ENCODE peak calls at places on chromosomes 13 and 19, in five cellular contexts. C is tibial artery, Y is epithelial cell of prostate, P is heart right ventricle, X is sigmoid colon. S is an unnamed sample.

GRCh38 chr13:60584976-60585375 is 188.0 kb downstream of the TDRD3 start:
- DNase-seq in C (peak), Y (no peak), P (peak), X (no peak), S (no peak)

GRCh38 chr19:13022859-13023636 is 27.8 kb downstream of the NFIX start:
- DNase-seq in C (peak), Y (peak), P (peak), X (peak), S (peak)

GRCh38 chr19:50422397-50423278 is 3.9 kb downstream of the SPIB start:
- DNase-seq in C (no peak), Y (no peak), P (no peak), X (no peak), S (no peak)

GRCh38 chr19:30733826-30734550 is 361.8 kb downstream of the ZNF536 start:
- DNase-seq in C (no peak), Y (no peak), P (no peak), X (no peak), S (no peak)

GRCh38 chr19:2798158-2798685 is 12.9 kb downstream of the THOP1 start:
- DNase-seq in C (no peak), Y (no peak), P (no peak), X (no peak), S (no peak)

GRCh38 chr13:52411629-52412028 is 5.7 kb upstream of the THSD1 start:
- DNase-seq in C (no peak), Y (peak), P (no peak), X (no peak), S (no peak)

GRCh38 chr13:89554801-89555200 is 1792.7 kb upstream of the MIR17HG start:
- DNase-seq in C (no peak), Y (no peak), P (no peak), X (no peak), S (no peak)

GRCh38 chr19:42199440-42200115 is 17.9 kb downstream of the DEDD2 start:
- DNase-seq in C (peak), Y (no peak), P (peak), X (peak), S (no peak)

GRCh38 chr13:24184265-24184841 is 23.8 kb downstream of the SPATA13 start:
- DNase-seq in C (no peak), Y (no peak), P (no peak), X (no peak), S (no peak)

GRCh38 chr13:110126391-110126961 is 180.5 kb downstream of the COL4A1 start:
- DNase-seq in C (peak), Y (peak), P (peak), X (peak), S (no peak)

GRCh38 chr13:48492123-48493075 is 40.5 kb downstream of the RCBTB2 start:
- DNase-seq in C (peak), Y (no peak), P (peak), X (peak), S (peak)

GRCh38 chr13:21079761-21080730 is 18.7 kb upstream of the LATS2 start:
- DNase-seq in C (peak), Y (peak), P (no peak), X (no peak), S (no peak)

GRCh38 chr19:33473644-33474305 is 47.8 kb downstream of the PEPD start:
- DNase-seq in C (no peak), Y (no peak), P (no peak), X (no peak), S (no peak)

GRCh38 chr13:99972190-99972731 is 694 bp upstream of the ZIC5 start:
- DNase-seq in C (no peak), Y (no peak), P (no peak), X (no peak), S (no peak)

GRCh38 chr13:39485314-39485700 is 117.7 kb downstream of the LHFPL6 start:
- DNase-seq in C (no peak), Y (no peak), P (no peak), X (no peak), S (no peak)

GRCh38 chr13:87123987-87124784 is 547.0 kb upstream of the SLITRK5 start:
- DNase-seq in C (no peak), Y (peak), P (peak), X (no peak), S (no peak)

GRCh38 chr13:98222081-98222554 is 45.0 kb upstream of the RNF113B start:
- DNase-seq in C (no peak), Y (no peak), P (no peak), X (no peak), S (no peak)

GRCh38 chr19:38395381-38396127 is 7.1 kb downstream of the SPRED3 start:
- DNase-seq in C (no peak), Y (no peak), P (no peak), X (no peak), S (no peak)

GRCh38 chr13:32001392-32001768 is 30.2 kb upstream of the FRY start:
- DNase-seq in C (no peak), Y (no peak), P (peak), X (no peak), S (no peak)

GRCh38 chr13:22128413-22129198 is 457.7 kb downstream of the FGF9 start:
- DNase-seq in C (no peak), Y (no peak), P (no peak), X (no peak), S (no peak)
- H3K27ac ChIP-seq in C (no peak), Y (no peak), P (no peak), X (no peak), S (no peak)

DNA sequence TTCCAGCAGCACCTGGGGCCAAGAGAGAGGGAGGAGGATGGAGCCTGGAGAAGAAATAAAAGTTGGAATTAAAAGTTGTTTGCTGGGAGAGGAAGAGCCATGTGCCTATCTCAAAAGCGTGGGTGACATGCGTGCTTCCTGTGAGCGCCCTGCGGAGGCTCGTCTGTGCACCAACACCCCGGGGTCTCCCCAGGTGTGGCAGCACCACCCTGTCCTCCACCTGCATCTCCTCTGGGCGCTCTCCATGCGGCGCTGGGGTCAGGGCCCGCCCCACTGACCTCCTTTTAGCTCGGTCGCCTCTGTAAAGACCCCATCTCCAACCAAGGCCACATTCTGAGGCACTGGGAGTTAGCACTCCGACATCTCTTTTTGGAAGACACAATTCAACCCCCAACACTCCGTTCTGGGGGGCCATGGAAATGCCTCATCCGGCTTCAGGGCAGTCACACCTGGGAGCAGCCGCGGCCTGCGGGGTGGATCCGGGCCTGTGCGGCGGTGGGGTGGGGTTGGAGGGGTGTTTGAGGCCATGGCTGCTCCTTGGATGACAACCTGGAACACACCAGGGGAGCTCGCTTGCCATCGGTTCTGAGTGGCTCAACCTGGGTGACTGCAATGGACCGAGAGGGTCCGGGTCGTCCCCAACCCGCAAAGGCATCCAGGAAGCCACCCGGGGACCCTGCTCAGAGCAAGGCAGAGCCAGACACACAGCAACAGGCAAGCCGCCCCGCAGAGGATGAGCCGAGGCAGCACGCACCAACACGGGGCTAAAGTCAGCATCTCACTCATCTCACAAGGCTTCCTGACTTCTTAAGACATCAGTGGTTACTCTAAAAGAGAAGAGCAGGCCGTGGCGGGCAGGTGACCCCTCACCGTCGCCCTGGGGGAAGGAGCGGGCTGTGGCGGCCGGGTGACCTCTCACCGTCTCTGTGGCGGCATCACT is 79.4 kb upstream of the MCF2L start:
- DNase-seq in C (no peak), Y (no peak), P (no peak), X (no peak), S (no peak)
- H3K27ac ChIP-seq in C (no peak), Y (no peak), P (no peak), X (no peak), S (no peak)

GRCh38 chr19:6577410-6578125 is 13.4 kb downstream of the CD70 start:
- DNase-seq in C (no peak), Y (peak), P (no peak), X (no peak), S (no peak)
- H3K27ac ChIP-seq in C (no peak), Y (peak), P (no peak), X (no peak), S (no peak)

DNA sequence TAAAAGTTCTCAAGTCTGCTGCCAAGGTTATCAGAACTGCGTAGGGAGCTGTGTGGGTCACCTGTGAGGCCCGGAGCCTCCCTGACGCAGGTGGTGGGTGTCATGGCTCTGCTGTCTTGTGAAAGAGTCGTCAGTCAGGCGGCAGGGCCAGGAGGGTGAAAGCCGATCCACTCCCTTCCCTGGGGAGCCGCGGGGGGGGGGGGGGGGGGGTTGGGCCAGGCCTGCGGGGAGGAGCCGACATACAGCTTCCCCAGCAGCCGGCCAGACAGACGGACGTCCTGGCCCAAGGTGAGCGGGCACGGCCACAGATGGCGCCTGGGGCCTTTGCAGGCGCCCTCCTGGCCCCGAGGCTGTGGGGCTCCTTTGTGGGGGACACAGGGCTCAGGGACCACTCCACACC is 12.4 kb downstream of the SBNO2 start:
- DNase-seq in C (no peak), Y (no peak), P (no peak), X (no peak), S (no peak)
- H3K27ac ChIP-seq in C (no peak), Y (no peak), P (no peak), X (no peak), S (peak)

DNA sequence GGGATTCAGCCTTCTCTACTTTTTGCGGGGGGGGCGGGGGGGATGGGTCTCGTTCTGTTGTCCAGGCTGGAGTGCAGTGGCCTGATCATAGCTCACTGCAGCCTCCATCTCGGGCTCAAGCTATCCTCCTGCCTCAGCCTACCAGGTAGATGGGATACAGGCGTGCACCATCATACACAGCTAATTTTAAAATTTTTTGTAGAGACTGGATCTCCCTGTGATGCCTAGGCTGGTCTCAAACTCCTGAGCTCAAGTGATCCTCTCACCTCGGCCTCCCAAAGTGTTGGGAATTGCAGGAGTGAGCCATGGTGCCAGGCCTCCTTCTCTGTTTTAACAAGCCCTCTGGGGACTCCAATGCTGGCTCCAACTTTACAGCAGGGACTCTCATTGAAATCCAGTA is 569 bp upstream of the ZNF792 start:
- DNase-seq in C (no peak), Y (no peak), P (no peak), X (no peak), S (no peak)
- H3K27ac ChIP-seq in C (peak), Y (no peak), P (no peak), X (no peak), S (no peak)

GRCh38 chr13:94303644-94304174 is 175.8 kb downstream of the DCT start:
- DNase-seq in C (no peak), Y (no peak), P (no peak), X (no peak), S (no peak)
- H3K27ac ChIP-seq in C (no peak), Y (no peak), P (no peak), X (no peak), S (no peak)

DNA sequence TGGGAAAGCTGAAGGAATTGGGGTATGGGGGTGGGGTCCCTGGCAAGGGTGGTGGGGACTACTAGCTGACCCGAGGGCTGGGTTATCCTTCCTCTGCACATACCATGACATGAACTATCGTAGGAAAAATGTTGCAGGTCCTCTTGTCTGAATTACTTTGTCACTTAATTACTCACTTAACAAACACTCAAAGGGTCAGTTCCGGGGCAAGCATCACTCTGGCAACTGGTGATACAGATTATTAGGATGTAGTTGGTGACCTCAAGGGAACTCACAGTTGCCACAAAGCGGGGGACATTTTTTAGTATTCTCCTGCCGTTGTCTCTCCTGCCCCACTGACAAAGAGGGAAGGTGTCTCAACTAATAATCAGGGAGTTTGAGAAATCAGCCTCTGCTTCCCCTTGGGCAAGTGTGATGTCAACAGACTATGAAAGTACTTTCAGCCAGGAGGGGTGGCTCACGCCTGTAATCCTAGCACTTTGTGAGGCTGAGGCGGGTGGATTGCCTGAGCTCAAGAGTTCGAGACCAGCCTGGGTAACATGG is 10.4 kb downstream of the DNAJB1 start:
- DNase-seq in C (no peak), Y (no peak), P (no peak), X (no peak), S (no peak)
- H3K27ac ChIP-seq in C (no peak), Y (peak), P (no peak), X (no peak), S (no peak)

DNA sequence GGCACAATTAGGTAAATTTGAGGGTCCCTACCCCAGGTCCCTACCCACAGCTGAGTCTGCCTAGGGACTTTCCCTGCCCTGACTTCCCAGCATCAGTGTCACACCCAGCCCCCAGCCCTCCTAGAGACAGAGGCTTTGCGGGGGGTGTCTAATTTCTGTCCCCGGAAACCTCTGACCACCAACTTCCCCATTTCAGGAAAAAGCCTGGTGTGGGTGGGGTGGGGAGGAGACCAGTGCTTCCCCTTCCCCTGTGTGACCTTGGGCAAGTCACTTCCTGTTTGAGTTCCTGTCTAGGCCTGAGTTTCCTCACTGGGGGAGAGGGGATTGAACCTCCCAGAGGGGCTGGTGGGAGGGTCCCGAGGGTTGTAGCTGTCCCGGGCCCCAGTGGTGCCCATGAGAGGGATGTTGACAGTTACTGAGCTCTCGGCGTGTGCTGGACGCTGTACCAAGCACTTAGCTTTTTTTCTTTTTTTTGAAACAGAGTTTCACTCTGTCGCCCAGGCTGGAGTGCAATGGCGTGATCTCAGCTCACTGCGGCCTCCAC is 7.9 kb downstream of the VASP start:
- DNase-seq in C (peak), Y (no peak), P (no peak), X (no peak), S (no peak)
- H3K27ac ChIP-seq in C (peak), Y (peak), P (peak), X (peak), S (peak)

DNA sequence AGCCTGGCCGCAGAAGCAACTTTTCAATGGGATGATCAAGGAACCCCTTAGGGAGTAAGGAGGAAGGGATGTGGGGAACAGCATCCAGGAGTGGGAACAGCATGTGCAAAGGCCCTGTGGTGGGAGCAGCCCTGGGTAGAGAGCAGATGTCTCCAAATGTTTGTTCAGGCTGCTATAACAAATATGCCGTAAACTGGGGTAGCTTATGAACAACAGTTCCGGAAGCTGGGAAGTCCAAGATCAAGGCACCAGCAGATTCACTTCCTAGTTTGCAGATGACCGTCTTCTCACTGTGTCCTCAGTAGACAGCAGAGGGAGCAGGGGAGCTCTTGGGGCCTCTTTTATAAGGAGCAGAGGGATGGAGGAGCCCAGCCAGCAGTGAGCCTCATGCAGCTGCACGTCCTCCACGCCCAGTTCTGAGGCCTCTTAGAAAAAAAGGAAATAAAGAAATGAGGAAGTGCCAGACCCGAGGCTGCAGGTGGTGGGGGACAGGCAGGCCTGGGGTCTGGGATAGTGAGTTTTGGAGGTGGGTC is 4.2 kb upstream of the LRRC25 start:
- DNase-seq in C (peak), Y (peak), P (peak), X (peak), S (no peak)
- H3K27ac ChIP-seq in C (no peak), Y (no peak), P (no peak), X (peak), S (no peak)

S was measured in breast epithelium.